ENCODE peak calls at places on chromosomes 11 and 22, in eight cellular contexts. I is foreskin fibroblast; T is testis; C is CD8-positive, alpha-beta T cell; W is thoracic aorta; L is dorsolateral prefrontal cortex; O is colonic mucosa; X is AG09309. Z is an unnamed sample.

GRCh38 chr11:57868491-57868890 is 106.9 kb downstream of the CTNND1 start:
- DNase-seq in I (no peak), T (no peak), C (no peak), W (no peak), L (no peak), O (no peak), X (no peak), Z (no peak)

GRCh38 chr22:44797181-44797720 is 44.9 kb downstream of the ARHGAP8 start:
- DNase-seq in I (no peak), T (no peak), C (no peak), W (no peak), L (no peak), O (no peak), X (no peak), Z (no peak)

GRCh38 chr11:127018683-127019279 is 18.2 kb upstream of the KIRREL3 start:
- DNase-seq in I (no peak), T (no peak), C (no peak), W (no peak), L (no peak), O (no peak), X (no peak), Z (no peak)

GRCh38 chr22:25282671-25283561 is 63.5 kb downstream of the CRYBB2 start:
- DNase-seq in I (no peak), T (peak; percentile 26), C (no peak), W (no peak), L (no peak), O (no peak), X (no peak), Z (no peak)

GRCh38 chr11:55942785-55943392 is 6.7 kb upstream of the OR5I1 start:
- DNase-seq in I (peak; percentile 7), T (no peak), C (no peak), W (no peak), L (no peak), O (no peak), X (no peak), Z (no peak)

GRCh38 chr11:121152764-121153163 is 51.7 kb downstream of the TECTA start:
- DNase-seq in I (no peak), T (no peak), C (no peak), W (no peak), L (no peak), O (no peak), X (no peak), Z (no peak)

GRCh38 chr11:120335596-120335927 is 651 bp upstream of the ARHGEF12 start:
- DNase-seq in I (no peak), T (no peak), C (peak; percentile 19), W (no peak), L (no peak), O (no peak), X (no peak), Z (no peak)

GRCh38 chr22:36613958-36614357 is 85.0 kb upstream of the EIF3D start:
- DNase-seq in I (no peak), T (no peak), C (no peak), W (no peak), L (no peak), O (no peak), X (no peak), Z (no peak)

GRCh38 chr11:72233056-72233772 is 8.6 kb downstream of the INPPL1 start:
- DNase-seq in I (no peak), T (peak; percentile 8), C (no peak), W (no peak), L (no peak), O (no peak), X (no peak), Z (no peak)

GRCh38 chr11:68258363-68258765 is 13.4 kb downstream of the C11orf24 start:
- DNase-seq in I (no peak), T (no peak), C (no peak), W (no peak), L (no peak), O (no peak), X (no peak), Z (no peak)

GRCh38 chr11:35293699-35294098 is 125.7 kb downstream of the SLC1A2 start:
- DNase-seq in I (no peak), T (no peak), C (no peak), W (no peak), L (no peak), O (no peak), X (no peak), Z (no peak)

GRCh38 chr22:24937114-24937513 is 9.4 kb downstream of the LHFPL7 start:
- DNase-seq in I (peak; percentile 11), T (no peak), C (no peak), W (no peak), L (no peak), O (no peak), X (no peak), Z (no peak)

GRCh38 chr22:45006101-45006872 is 3.5 kb downstream of the PHF21B start:
- DNase-seq in I (peak; percentile 18), T (peak; percentile 63), C (no peak), W (no peak), L (no peak), O (no peak), X (no peak), Z (no peak)

GRCh38 chr11:12841946-12842630 is 167.0 kb upstream of the RASSF10 start:
- DNase-seq in I (peak; percentile 73), T (peak; percentile 71), C (no peak), W (no peak), L (no peak), O (no peak), X (peak; percentile 47), Z (no peak)

GRCh38 chr11:75280770-75281468 is 40.3 kb downstream of the TPBGL start:
- DNase-seq in I (no peak), T (no peak), C (no peak), W (no peak), L (no peak), O (peak; percentile 65), X (no peak), Z (no peak)

GRCh38 chr11:89361738-89362137 is 129.4 kb downstream of the NOX4 start:
- DNase-seq in I (no peak), T (no peak), C (no peak), W (no peak), L (no peak), O (no peak), X (no peak), Z (no peak)

DNA sequence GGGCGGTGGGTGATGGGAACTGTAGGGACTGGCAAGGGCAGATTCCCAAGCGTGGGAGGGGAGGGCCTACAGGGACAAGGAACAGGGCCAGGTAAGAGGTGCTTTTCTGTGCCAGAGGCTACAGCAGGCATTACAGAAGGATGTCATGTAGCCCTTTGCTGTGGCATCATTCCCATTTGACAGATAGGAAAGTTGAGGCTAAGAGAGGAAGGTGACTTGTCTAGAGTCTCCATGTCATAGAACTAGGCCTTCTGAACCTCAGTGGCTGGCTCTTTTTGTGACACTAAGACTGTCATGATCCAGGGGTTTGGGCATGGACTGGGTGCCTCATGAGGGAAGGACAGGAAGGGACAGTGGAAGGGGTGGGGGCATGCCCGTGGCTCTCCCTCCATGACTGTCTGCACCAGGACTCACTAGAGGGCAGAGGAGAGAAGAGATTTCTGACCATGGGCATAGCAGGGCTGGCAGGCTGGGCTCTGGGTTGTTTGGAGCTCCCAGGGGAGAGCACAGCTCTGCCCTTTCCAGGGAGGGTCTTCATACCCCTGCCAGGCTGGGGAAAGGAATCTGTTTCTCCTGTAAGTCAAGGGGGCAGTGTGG is 3.2 kb downstream of the MMP11 start:
- DNase-seq in I (peak; percentile 41), T (no peak), C (no peak), W (no peak), L (no peak), O (no peak), X (no peak), Z (no peak)
- H3K4me3 ChIP-seq in I (no peak overlapping the region), T (no peak overlapping the region), C (no peak overlapping the region), W (no peak overlapping the region), L (no peak overlapping the region), O (no peak overlapping the region), X (no peak overlapping the region), Z (no peak overlapping the region)

DNA sequence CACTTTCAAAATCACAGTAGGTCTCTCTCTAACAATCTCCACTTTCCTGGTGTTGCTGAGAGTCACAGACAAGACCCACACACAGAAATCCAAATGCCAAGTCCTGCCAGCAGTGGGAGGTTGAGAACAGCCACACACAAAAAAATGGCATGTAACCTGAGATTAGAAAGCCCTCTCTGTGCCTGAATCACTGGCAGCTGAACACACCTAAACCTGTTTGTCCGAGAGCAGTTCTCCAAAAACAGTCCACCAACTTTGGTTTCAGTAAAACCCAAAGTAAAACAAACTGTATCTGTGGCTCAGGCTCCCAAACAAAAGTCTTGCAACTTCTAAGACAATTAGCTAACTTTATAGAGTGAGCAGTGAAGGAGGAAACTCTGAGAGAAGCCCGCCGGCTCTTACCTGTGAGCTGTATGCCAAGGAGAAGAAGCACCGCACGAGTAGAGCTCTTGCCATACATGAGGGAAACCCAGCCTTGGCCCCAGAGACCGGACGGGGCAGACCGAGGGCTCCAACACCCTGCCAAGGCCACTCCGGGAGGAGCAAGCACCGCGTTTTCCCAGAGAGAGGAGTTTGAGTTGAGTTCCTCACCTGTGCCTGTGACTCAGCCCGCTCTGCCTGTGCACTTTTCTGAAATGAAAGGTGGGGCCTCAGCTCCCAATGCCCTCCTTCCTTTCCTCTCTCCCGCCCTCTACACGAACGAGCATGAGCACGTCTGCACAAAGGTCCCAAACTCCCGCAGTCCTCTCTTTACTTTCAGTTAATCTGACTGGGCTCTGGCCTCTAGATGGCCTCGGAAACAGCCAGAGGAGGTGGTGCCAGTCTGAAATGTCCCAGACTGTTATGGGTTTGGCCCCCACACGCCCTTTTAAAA is at the start of gene MPZL2:
- DNase-seq in I (peak; percentile 10), T (peak; percentile 23), C (no peak), W (no peak), L (no peak), O (peak; percentile 90), X (no peak), Z (no peak)
- H3K4me3 ChIP-seq in I (no peak within 1 kb of the TSS), T (peak within 1 kb of the TSS; percentile 15), C (peak within 1 kb of the TSS; percentile 58), W (peak within 1 kb of the TSS; percentile 61), L (peak within 1 kb of the TSS; percentile 23), O (peak within 1 kb of the TSS; percentile 40), X (no peak within 1 kb of the TSS), Z (no peak within 1 kb of the TSS)

DNA sequence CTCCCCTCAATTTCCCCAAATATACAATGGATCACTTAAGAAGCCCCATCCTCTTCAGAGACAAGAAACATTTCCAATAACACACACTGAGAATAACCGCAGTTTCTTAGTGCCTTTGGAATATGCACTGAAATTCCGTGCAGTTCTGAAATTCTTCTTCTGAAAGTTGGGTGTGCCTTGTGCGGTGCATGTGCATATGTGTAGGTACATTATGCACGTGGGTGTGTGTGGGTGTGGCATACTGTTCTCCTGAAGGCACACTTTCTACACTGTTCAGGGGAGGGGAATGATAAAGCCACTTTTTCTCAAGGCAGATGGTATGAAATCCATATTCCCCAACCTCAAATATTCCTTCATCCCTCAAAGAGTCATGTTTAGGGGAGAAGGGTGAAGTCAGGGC is 1.7 kb downstream of the EXPH5 start:
- DNase-seq in I (no peak), T (no peak), C (no peak), W (no peak), L (no peak), O (peak; percentile 78), X (no peak), Z (no peak)
- H3K4me3 ChIP-seq in I (no peak overlapping the region), T (no peak overlapping the region), C (no peak overlapping the region), W (no peak overlapping the region), L (no peak overlapping the region), O (no peak overlapping the region), X (no peak overlapping the region), Z (no peak overlapping the region)

GRCh38 chr22:50529416-50530279 is at the start of gene TYMP:
- DNase-seq in I (peak; percentile 74), T (no peak), C (peak; percentile 67), W (no peak), L (no peak), O (peak; percentile 83), X (no peak), Z (no peak)
- H3K4me3 ChIP-seq in I (peak within 1 kb of the TSS; percentile 51), T (peak within 1 kb of the TSS; percentile 42), C (peak within 1 kb of the TSS; percentile 64), W (peak within 1 kb of the TSS; percentile 78), L (peak within 1 kb of the TSS; percentile 40), O (peak within 1 kb of the TSS; percentile 55), X (peak within 1 kb of the TSS; percentile 52), Z (peak within 1 kb of the TSS; percentile 54)